ENCODE peak calls at places on chromosome 11, in ten cellular contexts. P is activated T-helper 1 cell treated with anti-CD3 and anti-CD28 coated beads, Interleukin-2, amount 50 U/mL, for 16 hours; C is fibroblast of mammary gland; F is stomach; N is NCI-H2171; U is amniotic stem cell; H is head of caudate nucleus; Q is RPMI7951; B is cardiac muscle cell; K is GM23248. Y is an unnamed sample.

GRCh38 chr11:44623716-44624491 is 58.4 kb downstream of the CD82 start:
- DNase-seq in P (no peak), C (no peak), F (peak; percentile 24), N (peak; percentile 34), U (no peak), H (peak; percentile 7), Q (no peak), B (peak; percentile 67), K (no peak), Y (no peak)

GRCh38 chr11:123757976-123758375 is 3.7 kb upstream of the OR6X1 start:
- DNase-seq in P (no peak), C (no peak), F (no peak), N (no peak), U (no peak), H (no peak), Q (no peak), B (no peak), K (no peak), Y (no peak)

GRCh38 chr11:70456921-70457532 is 58.7 kb downstream of the CTTN start:
- DNase-seq in P (no peak), C (peak; percentile 49), F (no peak), N (no peak), U (no peak), H (peak; percentile 34), Q (peak; percentile 63), B (peak; percentile 80), K (peak; percentile 83), Y (peak; percentile 65)

GRCh38 chr11:44634401-44635281 is 69.2 kb downstream of the CD82 start:
- DNase-seq in P (no peak), C (peak; percentile 86), F (peak; percentile 35), N (peak; percentile 94), U (no peak), H (peak; percentile 87), Q (peak; percentile 70), B (peak; percentile 84), K (peak; percentile 82), Y (peak; percentile 91)

GRCh38 chr11:65427691-65428577 is 5.3 kb downstream of the NEAT1 start:
- DNase-seq in P (no peak), C (peak; percentile 88), F (peak; percentile 64), N (no peak), U (no peak), H (peak; percentile 17), Q (peak; percentile 72), B (peak; percentile 85), K (peak; percentile 87), Y (peak; percentile 80)

GRCh38 chr11:113397212-113397611 is 9.6 kb downstream of the ANKK1 start:
- DNase-seq in P (no peak), C (no peak), F (no peak), N (no peak), U (no peak), H (no peak), Q (no peak), B (no peak), K (no peak), Y (no peak)

GRCh38 chr11:10716122-10716521 is 22.6 kb upstream of the IRAG1 start:
- DNase-seq in P (no peak), C (peak; percentile 30), F (no peak), N (no peak), U (no peak), H (no peak), Q (no peak), B (no peak), K (peak; percentile 45), Y (no peak)

GRCh38 chr11:133898031-133898769 is 52.9 kb upstream of the SPATA19 start:
- DNase-seq in P (no peak), C (no peak), F (peak; percentile 20), N (no peak), U (no peak), H (no peak), Q (no peak), B (no peak), K (no peak), Y (no peak)

GRCh38 chr11:110409174-110409573 is 20.6 kb upstream of the FDX1 start:
- DNase-seq in P (no peak), C (peak; percentile 57), F (no peak), N (no peak), U (no peak), H (no peak), Q (no peak), B (peak; percentile 71), K (peak; percentile 75), Y (no peak)

GRCh38 chr11:2271327-2272240 is 1.2 kb upstream of the ASCL2 start:
- DNase-seq in P (no peak), C (no peak), F (peak; percentile 24), N (no peak), U (no peak), H (no peak), Q (no peak), B (no peak), K (no peak), Y (no peak)

GRCh38 chr11:32088117-32088941 is 2.5 kb upstream of the RCN1 start:
- DNase-seq in P (no peak), C (peak; percentile 93), F (peak; percentile 73), N (peak; percentile 67), U (peak; percentile 63), H (peak; percentile 67), Q (peak; percentile 92), B (peak; percentile 98), K (peak; percentile 86), Y (peak; percentile 14)

GRCh38 chr11:57568330-57568766 is 876 bp upstream of the UBE2L6 start:
- DNase-seq in P (peak; percentile 87), C (peak; percentile 80), F (no peak), N (no peak), U (peak; percentile 37), H (no peak), Q (peak; percentile 69), B (peak; percentile 82), K (no peak), Y (peak; percentile 77)

GRCh38 chr11:115872418-115872817 is 368.2 kb upstream of the CADM1 start:
- DNase-seq in P (no peak), C (no peak), F (no peak), N (no peak), U (no peak), H (no peak), Q (no peak), B (no peak), K (no peak), Y (peak; percentile 48)

GRCh38 chr11:61791737-61792309 is 576 bp downstream of the TMEM258 start:
- DNase-seq in P (no peak), C (peak; percentile 96), F (peak; percentile 76), N (no peak), U (peak; percentile 82), H (peak; percentile 89), Q (peak; percentile 88), B (peak; percentile 96), K (peak; percentile 98), Y (peak; percentile 99)

GRCh38 chr11:69274531-69275016 is 19.4 kb upstream of the MYEOV start:
- DNase-seq in P (no peak), C (no peak), F (peak; percentile 81), N (peak; percentile 84), U (no peak), H (no peak), Q (no peak), B (no peak), K (no peak), Y (no peak)

GRCh38 chr11:64341851-64342791 is 2.1 kb downstream of the CCDC88B start:
- DNase-seq in P (peak; percentile 78), C (peak; percentile 80), F (peak; percentile 96), N (peak; percentile 89), U (peak; percentile 66), H (peak; percentile 93), Q (peak; percentile 68), B (peak; percentile 93), K (peak; percentile 96), Y (peak; percentile 58)

GRCh38 chr11:61542661-61543060 is 34.1 kb downstream of the LRRC10B start:
- DNase-seq in P (no peak), C (no peak), F (no peak), N (no peak), U (no peak), H (no peak), Q (no peak), B (no peak), K (no peak), Y (no peak)

GRCh38 chr11:61715877-61716276 is 35.7 kb downstream of the DAGLA start:
- DNase-seq in P (no peak), C (no peak), F (no peak), N (no peak), U (no peak), H (no peak), Q (no peak), B (no peak), K (no peak), Y (no peak)